ENCODE peak calls at places on chromosomes 7 and 10, in eight cellular contexts. Y is Peyer's patch; I is coronary artery; E is RWPE1; M is lower lobe of right lung; G is kidney; K is tibial artery; H is CD4-positive, alpha-beta T cell. U is an unnamed sample.

GRCh38 chr10:1425886-1426285 is 311.4 kb downstream of the ADARB2 start:
- DNase-seq in Y (no peak), I (peak; percentile 19), E (no peak), M (no peak), G (no peak), K (no peak), H (no peak), U (no peak)

GRCh38 chr7:30771859-30772429 is 727 bp downstream of the MINDY4 start:
- DNase-seq in Y (no peak), I (peak; percentile 72), E (no peak), M (no peak), G (no peak), K (no peak), H (no peak), U (no peak)

GRCh38 chr7:157522954-157523353 is 186.2 kb downstream of the DNAJB6 start:
- DNase-seq in Y (no peak), I (no peak), E (no peak), M (no peak), G (no peak), K (no peak), H (no peak), U (no peak)

GRCh38 chr10:70684841-70685457 is 12.6 kb downstream of the ADAMTS14 start:
- DNase-seq in Y (no peak), I (no peak), E (no peak), M (no peak), G (no peak), K (no peak), H (no peak), U (no peak)

GRCh38 chr10:44279376-44279775 is 105.5 kb downstream of the CXCL12 start:
- DNase-seq in Y (no peak), I (no peak), E (no peak), M (no peak), G (no peak), K (no peak), H (no peak), U (no peak)

GRCh38 chr7:152173372-152174070 is 148.0 kb downstream of the GALNT11 start:
- DNase-seq in Y (no peak), I (no peak), E (no peak), M (no peak), G (no peak), K (no peak), H (no peak), U (no peak)

GRCh38 chr10:121618906-121619305 is 20.7 kb upstream of the FGFR2 start:
- DNase-seq in Y (no peak), I (no peak), E (no peak), M (no peak), G (no peak), K (no peak), H (no peak), U (no peak)

GRCh38 chr10:28087675-28088351 is 88.9 kb upstream of the ODAD2 start:
- DNase-seq in Y (no peak), I (no peak), E (peak; percentile 76), M (no peak), G (no peak), K (no peak), H (no peak), U (no peak)

GRCh38 chr10:43728425-43728824 is 79.7 kb upstream of the ZNF32 start:
- DNase-seq in Y (no peak), I (no peak), E (no peak), M (no peak), G (no peak), K (no peak), H (no peak), U (no peak)

GRCh38 chr7:78225534-78225933 is 427.0 kb downstream of the PHTF2 start:
- DNase-seq in Y (no peak), I (no peak), E (no peak), M (no peak), G (no peak), K (no peak), H (no peak), U (no peak)

GRCh38 chr7:30751257-30751650 is 681 bp upstream of the INMT start:
- DNase-seq in Y (no peak), I (no peak), E (no peak), M (no peak), G (no peak), K (no peak), H (no peak), U (no peak)

GRCh38 chr10:13450078-13450477 is 78.7 kb downstream of the BEND7 start:
- DNase-seq in Y (no peak), I (no peak), E (peak; percentile 87), M (no peak), G (no peak), K (no peak), H (no peak), U (no peak)

GRCh38 chr7:72805526-72806494 is 22.2 kb downstream of the TYW1B start:
- DNase-seq in Y (no peak), I (no peak), E (no peak), M (no peak), G (no peak), K (no peak), H (no peak), U (no peak)

GRCh38 chr7:114986805-114987204 is 64.9 kb downstream of the MDFIC start:
- DNase-seq in Y (no peak), I (no peak), E (no peak), M (no peak), G (no peak), K (no peak), H (no peak), U (no peak)
- H3K27ac ChIP-seq in Y (no peak overlapping the region), I (no peak overlapping the region), E (no peak overlapping the region), M (no peak overlapping the region), G (no peak overlapping the region), K (no peak overlapping the region), H (no peak overlapping the region), U (no peak overlapping the region)

GRCh38 chr7:28149291-28150101 is 31.1 kb downstream of the JAZF1 start:
- DNase-seq in Y (no peak), I (no peak), E (no peak), M (no peak), G (no peak), K (no peak), H (no peak), U (no peak)

GRCh38 chr7:28155019-28155660 is 25.5 kb downstream of the JAZF1 start:
- DNase-seq in Y (no peak), I (no peak), E (no peak), M (no peak), G (no peak), K (no peak), H (no peak), U (no peak)

GRCh38 chr7:28152594-28152993 is 28.0 kb downstream of the JAZF1 start:
- DNase-seq in Y (no peak), I (no peak), E (no peak), M (no peak), G (no peak), K (no peak), H (no peak), U (no peak)

GRCh38 chr7:28155964-28156363 is 24.6 kb downstream of the JAZF1 start:
- DNase-seq in Y (no peak), I (no peak), E (peak; percentile 62), M (no peak), G (no peak), K (no peak), H (no peak), U (no peak)

DNA sequence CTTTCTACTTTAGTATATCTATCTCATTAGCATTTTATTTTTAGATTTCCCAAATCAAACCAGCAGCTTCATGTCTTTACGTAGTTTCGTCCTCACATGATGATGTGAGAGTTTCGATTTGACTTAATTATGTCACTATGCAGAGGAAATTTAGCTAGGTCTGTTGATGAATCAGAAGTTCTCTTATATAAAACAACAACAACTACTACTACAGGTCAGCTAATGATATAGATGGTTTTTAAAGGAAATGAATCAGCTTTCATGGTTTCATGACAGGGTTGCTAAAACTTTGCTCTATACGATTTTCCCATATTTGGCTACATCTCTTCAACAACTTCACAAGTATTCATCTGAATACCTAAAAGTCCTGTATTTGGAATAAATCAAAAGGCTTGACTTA is 28.6 kb downstream of the JAZF1 start:
- DNase-seq in Y (no peak), I (no peak), E (peak; percentile 13), M (no peak), G (no peak), K (no peak), H (no peak), U (no peak)
- H3K27ac ChIP-seq in Y (no peak overlapping the region), I (no peak overlapping the region), E (no peak overlapping the region), M (no peak overlapping the region), G (no peak overlapping the region), K (no peak overlapping the region), H (no peak overlapping the region), U (no peak overlapping the region)

GRCh38 chr10:114632869-114633715 is 25.0 kb downstream of the ABLIM1 start:
- DNase-seq in Y (no peak), I (peak; percentile 86), E (peak; percentile 59), M (peak; percentile 52), G (peak; percentile 78), K (peak; percentile 59), H (no peak), U (no peak)

GRCh38 chr10:114631678-114632417 is 26.2 kb downstream of the ABLIM1 start:
- DNase-seq in Y (no peak), I (peak; percentile 78), E (peak; percentile 51), M (peak; percentile 54), G (peak; percentile 72), K (peak; percentile 37), H (no peak), U (peak; percentile 82)

GRCh38 chr10:114635797-114636550 is 22.1 kb downstream of the ABLIM1 start:
- DNase-seq in Y (no peak), I (no peak), E (no peak), M (no peak), G (no peak), K (no peak), H (no peak), U (no peak)

GRCh38 chr10:114635101-114635500 is 23.0 kb downstream of the ABLIM1 start:
- DNase-seq in Y (no peak), I (no peak), E (no peak), M (no peak), G (no peak), K (no peak), H (no peak), U (no peak)

GRCh38 chr10:114634607-114634974 is 23.5 kb downstream of the ABLIM1 start:
- DNase-seq in Y (peak; percentile 27), I (peak; percentile 90), E (peak; percentile 90), M (peak; percentile 74), G (peak; percentile 78), K (peak; percentile 90), H (no peak), U (peak; percentile 81)
- H3K27ac ChIP-seq in Y (no peak overlapping the region), I (peak overlapping the region; percentile 81), E (peak overlapping the region; percentile 87), M (peak overlapping the region; percentile 66), G (peak overlapping the region; percentile 74), K (peak overlapping the region; percentile 71), H (no peak overlapping the region), U (peak overlapping the region; percentile 60)

GRCh38 chr10:32338262-32338661 is 8.7 kb downstream of the EPC1 start:
- DNase-seq in Y (no peak), I (no peak), E (no peak), M (no peak), G (no peak), K (no peak), H (no peak), U (no peak)
- H3K27ac ChIP-seq in Y (no peak overlapping the region), I (no peak overlapping the region), E (no peak overlapping the region), M (no peak overlapping the region), G (no peak overlapping the region), K (no peak overlapping the region), H (no peak overlapping the region), U (no peak overlapping the region)